ENCODE peak calls at places on chromosome 18, in seven cellular contexts. F is gastrocnemius medialis; G is upper lobe of right lung; T is activated CD4-positive, alpha-beta memory T cell treated with anti-CD3 and anti-CD28 coated beads for 36 hours; W is NCI-H1105; V is right atrium auricular region; H is astrocyte. S is an unnamed sample.
A peak's percentile ranks its signal among the peaks of the same experiment; 100 is the strongest.

GRCh38 chr18:75854174-75854573 is 426.7 kb upstream of the SMIM21 start:
- DNase-seq in T (peak; percentile 26), H (no peak), G (no peak), W (no peak), V (no peak), F (no peak), S (no peak)

GRCh38 chr18:48529796-48530195 is 9.0 kb upstream of the CTIF start:
- DNase-seq in W (no peak), F (no peak), G (no peak), H (peak; percentile 80), T (no peak), V (peak; percentile 55), S (no peak)

GRCh38 chr18:37566479-37567060 is 972 bp upstream of the CELF4 start:
- DNase-seq in F (no peak), W (peak; percentile 71), T (no peak), H (no peak), G (peak; percentile 61), V (no peak), S (no peak)

GRCh38 chr18:2715990-2716389 is 60.5 kb downstream of the SMCHD1 start:
- DNase-seq in W (no peak), H (no peak), V (no peak), T (no peak), F (no peak), G (no peak), S (no peak)

GRCh38 chr18:24492445-24492844 is 32.0 kb downstream of the HRH4 start:
- DNase-seq in V (no peak), H (no peak), G (no peak), F (no peak), W (no peak), T (no peak), S (no peak)

GRCh38 chr18:31658670-31659573 is 25.5 kb downstream of the B4GALT6 start:
- DNase-seq in W (no peak), F (no peak), H (peak; percentile 38), V (no peak), T (peak; percentile 34), G (no peak), S (no peak)

GRCh38 chr18:32208012-32208411 is 18.2 kb downstream of the MEP1B start:
- DNase-seq in G (no peak), W (no peak), V (no peak), F (no peak), T (no peak), H (no peak), S (no peak)

GRCh38 chr18:57542126-57542525 is 44.4 kb downstream of the FECH start:
- DNase-seq in W (no peak), V (no peak), G (no peak), H (peak; percentile 48), T (no peak), F (no peak), S (no peak)

GRCh38 chr18:12010187-12010802 is 29.0 kb downstream of the IMPA2 start:
- DNase-seq in H (no peak), W (no peak), V (no peak), T (no peak), F (no peak), G (peak; percentile 73), S (no peak)